ENCODE peak calls at places on chromosomes 2 and 18, in ten cellular contexts. V is GM23248, E is neuronal stem cell, Q is GM23338, I is mammary epithelial cell, B is K562, H is Karpas-422, G is MM.1S, Y is HCT116, Z is IMR-90. C is an unnamed sample.

GRCh38 chr18:47689386-47689785 is 241.1 kb downstream of the SMAD2 start:
- DNase-seq in V (no peak), E (no peak), Q (peak), I (no peak), B (no peak), H (no peak), G (no peak), Y (no peak), Z (no peak), C (no peak)

GRCh38 chr2:8133331-8133730 is 548.5 kb upstream of the ID2 start:
- DNase-seq in V (no peak), E (no peak), Q (peak), I (no peak), B (no peak), H (no peak), G (no peak), Y (no peak), Z (no peak), C (no peak)

GRCh38 chr2:237202288-237203030 is 116.8 kb downstream of the COPS8 start:
- DNase-seq in V (no peak), E (no peak), Q (no peak), I (no peak), B (no peak), H (no peak), G (no peak), Y (no peak), Z (no peak), C (no peak)

GRCh38 chr2:84741182-84741822 is 139.6 kb downstream of the TRABD2A start:
- DNase-seq in V (peak), E (no peak), Q (peak), I (peak), B (no peak), H (peak), G (peak), Y (peak), Z (peak), C (peak)

GRCh38 chr2:119982506-119982905 is 30.4 kb upstream of the EPB41L5 start:
- DNase-seq in V (no peak), E (no peak), Q (no peak), I (no peak), B (no peak), H (no peak), G (no peak), Y (no peak), Z (no peak), C (no peak)

GRCh38 chr18:28178720-28179119 is 1.8 kb upstream of the CDH2 start:
- DNase-seq in V (peak), E (no peak), Q (peak), I (no peak), B (no peak), H (no peak), G (no peak), Y (no peak), Z (peak), C (peak)

GRCh38 chr2:217289153-217289908 is 429.5 kb upstream of the TNP1 start:
- DNase-seq in V (no peak), E (peak), Q (peak), I (no peak), B (no peak), H (no peak), G (no peak), Y (no peak), Z (peak), C (no peak)

GRCh38 chr2:16589465-16589864 is 76.2 kb downstream of the CYRIA start:
- DNase-seq in V (no peak), E (no peak), Q (no peak), I (no peak), B (no peak), H (no peak), G (no peak), Y (no peak), Z (no peak), C (no peak)

GRCh38 chr2:239033801-239034560 is 186.1 kb downstream of the TWIST2 start:
- DNase-seq in V (no peak), E (no peak), Q (no peak), I (no peak), B (no peak), H (no peak), G (no peak), Y (no peak), Z (no peak), C (no peak)

GRCh38 chr2:99841749-99842148 is 300.6 kb downstream of the AFF3 start:
- DNase-seq in V (peak), E (no peak), Q (no peak), I (no peak), B (no peak), H (no peak), G (no peak), Y (no peak), Z (peak), C (no peak)

GRCh38 chr2:241752689-241753276 is 18.4 kb downstream of the D2HGDH start:
- DNase-seq in V (no peak), E (no peak), Q (no peak), I (no peak), B (no peak), H (no peak), G (no peak), Y (no peak), Z (no peak), C (no peak)

GRCh38 chr2:158745067-158745865 is 49.9 kb upstream of the DAPL1 start:
- DNase-seq in V (peak), E (peak), Q (peak), I (peak), B (no peak), H (peak), G (peak), Y (peak), Z (peak), C (peak)

GRCh38 chr18:48814490-48815181 is 136.1 kb downstream of the SMAD7 start:
- DNase-seq in V (peak), E (no peak), Q (no peak), I (no peak), B (no peak), H (no peak), G (no peak), Y (no peak), Z (peak), C (no peak)

GRCh38 chr2:173568054-173568453 is 213.4 kb downstream of the CDCA7 start:
- DNase-seq in V (peak), E (peak), Q (peak), I (no peak), B (peak), H (peak), G (no peak), Y (peak), Z (no peak), C (peak)

GRCh38 chr18:11714244-11714918 is 25.3 kb downstream of the GNAL start:
- DNase-seq in V (no peak), E (no peak), Q (peak), I (peak), B (no peak), H (no peak), G (no peak), Y (no peak), Z (no peak), C (no peak)

GRCh38 chr18:44098551-44099098 is 582.1 kb upstream of the SETBP1 start:
- DNase-seq in V (peak), E (no peak), Q (peak), I (peak), B (no peak), H (peak), G (peak), Y (no peak), Z (peak), C (no peak)

GRCh38 chr2:3659447-3660432 is 1.7 kb downstream of the ALLC start:
- DNase-seq in V (no peak), E (no peak), Q (no peak), I (no peak), B (no peak), H (no peak), G (no peak), Y (no peak), Z (peak), C (no peak)

GRCh38 chr2:19752500-19752899 is 149.3 kb downstream of the TTC32 start:
- DNase-seq in V (no peak), E (no peak), Q (no peak), I (no peak), B (no peak), H (no peak), G (no peak), Y (no peak), Z (peak), C (no peak)

GRCh38 chr18:500230-500555 is 308 bp downstream of the COLEC12 start:
- DNase-seq in V (no peak), E (peak), Q (peak), I (peak), B (no peak), H (no peak), G (no peak), Y (no peak), Z (no peak), C (peak)
- H2AFZ ChIP-seq in V (peak), E (peak), Q (peak), I (no peak), B (no peak), H (no peak), G (no peak), Y (no peak), Z (peak), C (peak)

DNA sequence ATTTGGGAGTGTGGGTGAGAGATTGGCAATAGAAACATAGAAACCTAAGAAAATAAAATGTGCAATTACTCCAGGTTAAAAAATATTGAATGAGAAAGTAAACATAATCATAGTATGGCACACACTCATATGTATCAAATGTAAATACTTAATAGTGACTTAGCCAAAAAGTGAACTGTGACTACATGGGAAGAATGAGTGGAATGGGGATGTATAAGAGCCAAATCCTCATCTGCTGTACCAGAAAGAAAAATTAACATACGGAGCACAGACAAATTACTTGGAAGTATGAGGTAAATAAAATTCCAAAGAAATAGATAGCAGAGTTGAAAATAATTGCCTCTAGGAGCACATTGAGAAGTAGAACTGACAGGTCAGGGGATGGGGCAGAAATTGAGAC is 4.0 kb downstream of the FLACC1 start:
- DNase-seq in V (no peak), E (no peak), Q (no peak), I (no peak), B (no peak), H (no peak), G (no peak), Y (no peak), Z (peak), C (no peak)
- H2AFZ ChIP-seq in V (no peak), E (no peak), Q (no peak), I (no peak), B (no peak), H (no peak), G (no peak), Y (no peak), Z (no peak), C (no peak)

DNA sequence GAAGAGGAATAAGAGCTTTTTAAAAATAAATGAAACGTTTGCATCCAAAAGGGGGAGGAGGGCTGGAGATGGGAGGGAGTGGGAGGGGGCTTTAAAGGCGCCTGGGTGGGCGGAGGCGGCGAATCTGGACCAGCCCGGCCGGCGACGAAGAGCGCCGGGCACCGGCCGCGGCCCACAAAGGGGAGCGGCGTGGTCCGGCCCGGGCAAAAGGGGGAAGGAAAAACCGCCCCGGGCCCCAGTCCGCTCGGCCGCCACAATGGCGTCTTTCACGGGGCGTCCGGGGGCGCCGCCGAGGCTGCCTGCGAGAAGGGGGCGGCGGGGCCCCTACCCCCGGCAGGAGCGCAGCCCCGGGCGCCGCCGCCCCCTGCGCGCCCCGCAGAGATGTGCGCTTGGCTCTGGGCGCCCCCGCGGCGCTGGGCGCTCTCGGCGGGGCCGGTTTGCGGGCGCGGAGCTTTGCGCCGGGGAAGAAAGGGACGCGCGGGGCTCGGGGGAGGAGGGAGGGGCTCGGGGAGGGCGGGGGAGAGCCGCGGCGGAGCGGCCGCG is 108.1 kb upstream of the KCTD1 start:
- DNase-seq in V (no peak), E (peak), Q (no peak), I (no peak), B (no peak), H (no peak), G (no peak), Y (no peak), Z (no peak), C (no peak)
- H2AFZ ChIP-seq in V (peak), E (peak), Q (no peak), I (peak), B (no peak), H (no peak), G (peak), Y (no peak), Z (peak), C (peak)

GRCh38 chr2:5364361-5364760 is 327.8 kb upstream of the SOX11 start:
- DNase-seq in V (no peak), E (no peak), Q (no peak), I (no peak), B (no peak), H (no peak), G (no peak), Y (no peak), Z (no peak), C (no peak)

GRCh38 chr2:5367321-5367720 is 324.9 kb upstream of the SOX11 start:
- DNase-seq in V (no peak), E (peak), Q (no peak), I (no peak), B (no peak), H (peak), G (no peak), Y (no peak), Z (no peak), C (no peak)

GRCh38 chr2:5368263-5368662 is 323.9 kb upstream of the SOX11 start:
- DNase-seq in V (no peak), E (no peak), Q (peak), I (no peak), B (no peak), H (no peak), G (no peak), Y (no peak), Z (no peak), C (no peak)

GRCh38 chr2:5360081-5360480 is 332.1 kb upstream of the SOX11 start:
- DNase-seq in V (no peak), E (no peak), Q (no peak), I (no peak), B (no peak), H (peak), G (no peak), Y (no peak), Z (no peak), C (no peak)

GRCh38 chr2:5365871-5366461 is 326.2 kb upstream of the SOX11 start:
- DNase-seq in V (peak), E (peak), Q (peak), I (peak), B (peak), H (peak), G (peak), Y (no peak), Z (peak), C (peak)
- H2AFZ ChIP-seq in V (no peak), E (peak), Q (no peak), I (no peak), B (no peak), H (peak), G (no peak), Y (no peak), Z (no peak), C (peak)

GRCh38 chr2:161115205-161115604 is 45.0 kb upstream of the TANK start:
- DNase-seq in V (no peak), E (no peak), Q (no peak), I (no peak), B (no peak), H (peak), G (no peak), Y (no peak), Z (no peak), C (no peak)
- H2AFZ ChIP-seq in V (no peak), E (no peak), Q (no peak), I (no peak), B (no peak), H (no peak), G (no peak), Y (no peak), Z (no peak), C (no peak)

GRCh38 chr2:101466426-101466825 is 8.5 kb downstream of the RFX8 start:
- DNase-seq in V (no peak), E (no peak), Q (no peak), I (no peak), B (no peak), H (no peak), G (no peak), Y (no peak), Z (no peak), C (no peak)

GRCh38 chr2:101463458-101463857 is 11.5 kb downstream of the RFX8 start:
- DNase-seq in V (no peak), E (no peak), Q (no peak), I (no peak), B (no peak), H (no peak), G (no peak), Y (no peak), Z (no peak), C (no peak)

GRCh38 chr2:101464841-101465240 is 10.1 kb downstream of the RFX8 start:
- DNase-seq in V (peak), E (no peak), Q (no peak), I (peak), B (no peak), H (no peak), G (no peak), Y (no peak), Z (peak), C (no peak)

GRCh38 chr2:101467306-101467705 is 7.6 kb downstream of the RFX8 start:
- DNase-seq in V (no peak), E (peak), Q (peak), I (no peak), B (no peak), H (no peak), G (no peak), Y (no peak), Z (peak), C (no peak)

GRCh38 chr2:101463885-101464653 is 10.8 kb downstream of the RFX8 start:
- DNase-seq in V (peak), E (no peak), Q (no peak), I (no peak), B (no peak), H (no peak), G (no peak), Y (no peak), Z (peak), C (no peak)
- H2AFZ ChIP-seq in V (peak), E (no peak), Q (no peak), I (no peak), B (no peak), H (no peak), G (no peak), Y (no peak), Z (peak), C (no peak)

GRCh38 chr2:127175406-127175805 is 44.7 kb downstream of the CYP27C1 start:
- DNase-seq in V (peak), E (no peak), Q (no peak), I (no peak), B (no peak), H (no peak), G (no peak), Y (no peak), Z (peak), C (peak)
- H2AFZ ChIP-seq in V (peak), E (no peak), Q (no peak), I (no peak), B (no peak), H (no peak), G (peak), Y (no peak), Z (peak), C (no peak)

GRCh38 chr2:29014811-29015414 is 33.8 kb downstream of the TOGARAM2 start:
- DNase-seq in V (peak), E (no peak), Q (no peak), I (peak), B (no peak), H (no peak), G (no peak), Y (no peak), Z (peak), C (no peak)
- H2AFZ ChIP-seq in V (no peak), E (no peak), Q (no peak), I (no peak), B (no peak), H (no peak), G (no peak), Y (no peak), Z (peak), C (no peak)

GRCh38 chr18:26863921-26864497 is 1.5 kb downstream of the AQP4 start:
- DNase-seq in V (no peak), E (no peak), Q (peak), I (no peak), B (no peak), H (no peak), G (no peak), Y (no peak), Z (no peak), C (no peak)
- H2AFZ ChIP-seq in V (no peak), E (peak), Q (peak), I (no peak), B (no peak), H (no peak), G (no peak), Y (no peak), Z (no peak), C (no peak)